ENCODE peak calls at places on chromosome 21, in five cellular contexts. Y is SK-N-SH, G is HepG2, D is K562, Z is GM12878. O is an unnamed sample.

GRCh38 chr21:26170471-26171309 is at the start of gene APP:
- DNase-seq in Y (peak; percentile 98), G (peak; percentile 31), D (peak; percentile 81), Z (no peak), O (peak; percentile 70)

GRCh38 chr21:35593000-35593502 is 467.3 kb downstream of the SETD4 start:
- DNase-seq in Y (no peak), G (no peak), D (no peak), Z (no peak), O (peak; percentile 70)

GRCh38 chr21:46543306-46543705 is 61.6 kb downstream of the S100B start:
- DNase-seq in Y (peak; percentile 18), G (no peak), D (no peak), Z (no peak), O (no peak)

GRCh38 chr21:16408280-16408669 is 678.5 kb downstream of the USP25 start:
- DNase-seq in Y (no peak), G (no peak), D (no peak), Z (no peak), O (no peak)

GRCh38 chr21:34885125-34885524 is 164.0 kb downstream of the RUNX1 start:
- DNase-seq in Y (no peak), G (no peak), D (no peak), Z (no peak), O (no peak)

GRCh38 chr21:46551636-46552241 is 53.1 kb downstream of the S100B start:
- DNase-seq in Y (no peak), G (no peak), D (no peak), Z (no peak), O (no peak)

GRCh38 chr21:46040707-46041106 is 57.2 kb upstream of the COL6A2 start:
- DNase-seq in Y (no peak), G (no peak), D (no peak), Z (no peak), O (no peak)

GRCh38 chr21:23861908-23862504 is 1745.3 kb downstream of the MRPL39 start:
- DNase-seq in Y (no peak), G (no peak), D (no peak), Z (no peak), O (no peak)

GRCh38 chr21:21163904-21164303 is 165.7 kb downstream of the NCAM2 start:
- DNase-seq in Y (peak; percentile 50), G (peak; percentile 26), D (peak; percentile 44), Z (no peak), O (peak; percentile 82)

GRCh38 chr21:18764720-18765119 is 361.1 kb upstream of the TMPRSS15 start:
- DNase-seq in Y (no peak), G (no peak), D (no peak), Z (no peak), O (no peak)

GRCh38 chr21:27498025-27498424 is 531.1 kb upstream of the ADAMTS5 start:
- DNase-seq in Y (no peak), G (no peak), D (no peak), Z (no peak), O (peak; percentile 14)

GRCh38 chr21:35342440-35342839 is 293.3 kb upstream of the RUNX1 start:
- DNase-seq in Y (no peak), G (no peak), D (no peak), Z (peak; percentile 17), O (no peak)

GRCh38 chr21:26169611-26170470 is 729 bp downstream of the APP start:
- DNase-seq in Y (peak; percentile 83), G (no peak), D (no peak), Z (no peak), O (peak; percentile 65)

GRCh38 chr21:38965241-38965640 is 159.5 kb downstream of the ETS2 start:
- DNase-seq in Y (no peak), G (peak; percentile 79), D (no peak), Z (no peak), O (peak; percentile 51)

GRCh38 chr21:38963006-38963405 is 157.3 kb downstream of the ETS2 start:
- DNase-seq in Y (no peak), G (no peak), D (no peak), Z (no peak), O (no peak)

GRCh38 chr21:38970765-38971164 is 165.0 kb downstream of the ETS2 start:
- DNase-seq in Y (no peak), G (no peak), D (no peak), Z (no peak), O (no peak)

GRCh38 chr21:38968887-38969543 is 163.3 kb downstream of the ETS2 start:
- DNase-seq in Y (no peak), G (peak; percentile 70), D (no peak), Z (no peak), O (no peak)

GRCh38 chr21:38965910-38966504 is 160.3 kb downstream of the ETS2 start:
- DNase-seq in Y (peak; percentile 29), G (peak; percentile 94), D (peak; percentile 76), Z (no peak), O (peak; percentile 59)
- TF ChIP-seq MXI1 in Y (no peak), G (peak; percentile 84), D (no peak), Z (no peak), O (no peak)

DNA sequence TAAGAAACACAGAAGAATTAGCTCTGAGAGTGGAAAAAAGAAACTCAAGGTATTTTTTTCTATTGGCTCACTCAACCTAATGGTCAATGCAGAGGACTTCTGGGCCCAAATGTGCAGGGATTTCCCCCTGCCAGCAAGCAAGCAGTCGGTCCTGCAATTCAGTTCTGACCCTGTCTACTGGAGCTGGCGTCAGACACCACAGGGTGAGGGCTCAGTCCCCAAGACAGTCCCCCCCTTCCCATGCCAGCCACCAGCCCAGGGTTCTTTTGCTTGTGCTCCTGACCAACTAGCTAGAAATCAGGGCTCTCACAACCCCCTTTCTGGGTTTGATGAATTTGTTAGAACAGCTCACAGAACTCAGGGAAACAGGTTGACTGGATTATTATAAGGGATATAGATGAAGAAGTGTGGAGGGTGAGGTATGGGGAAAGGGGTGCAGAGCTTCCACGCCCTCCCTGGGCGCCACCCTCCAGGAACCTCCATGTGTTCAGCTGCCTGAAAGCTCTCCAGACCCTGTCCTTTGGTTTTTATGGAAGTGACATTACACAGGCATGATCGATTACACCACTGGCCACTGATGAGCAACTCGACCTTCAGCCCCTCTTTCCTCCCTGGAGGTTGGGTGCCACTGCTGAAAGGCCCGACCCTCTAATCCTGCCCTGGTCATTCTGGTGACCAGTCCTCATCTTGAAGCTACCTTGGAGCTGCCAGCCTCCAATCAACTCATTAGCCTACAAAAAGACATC is 22.5 kb upstream of the PWP2 start:
- DNase-seq in Y (no peak), G (no peak), D (no peak), Z (no peak), O (no peak)
- TF ChIP-seq USF2 in Y (no peak), G (no peak), D (no peak), Z (no peak), O (no peak)

DNA sequence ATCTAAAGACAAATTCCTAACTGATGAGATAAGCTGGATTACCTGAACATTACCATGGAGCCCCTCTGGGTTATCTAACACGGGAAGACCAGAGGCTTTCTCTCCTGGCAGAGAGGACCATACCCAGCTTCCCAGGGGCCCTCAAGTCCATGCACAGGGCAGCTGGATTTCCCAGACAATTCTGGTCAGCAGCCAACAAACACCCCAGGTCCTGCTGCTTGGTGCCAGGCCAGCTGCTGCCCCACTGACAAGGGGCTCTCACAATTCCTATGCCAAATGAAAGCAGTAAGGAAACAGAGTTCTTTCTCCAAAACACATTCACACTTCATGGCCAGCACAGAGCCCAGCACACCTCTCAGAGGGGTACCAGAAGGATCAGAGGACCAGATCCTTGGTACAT is 114.2 kb downstream of the HLCS start:
- DNase-seq in Y (no peak), G (no peak), D (no peak), Z (no peak), O (no peak)
- H3K27ac ChIP-seq in Y (no peak overlapping the region), G (no peak overlapping the region), D (no peak overlapping the region), Z (no peak overlapping the region), O (no peak overlapping the region)

DNA sequence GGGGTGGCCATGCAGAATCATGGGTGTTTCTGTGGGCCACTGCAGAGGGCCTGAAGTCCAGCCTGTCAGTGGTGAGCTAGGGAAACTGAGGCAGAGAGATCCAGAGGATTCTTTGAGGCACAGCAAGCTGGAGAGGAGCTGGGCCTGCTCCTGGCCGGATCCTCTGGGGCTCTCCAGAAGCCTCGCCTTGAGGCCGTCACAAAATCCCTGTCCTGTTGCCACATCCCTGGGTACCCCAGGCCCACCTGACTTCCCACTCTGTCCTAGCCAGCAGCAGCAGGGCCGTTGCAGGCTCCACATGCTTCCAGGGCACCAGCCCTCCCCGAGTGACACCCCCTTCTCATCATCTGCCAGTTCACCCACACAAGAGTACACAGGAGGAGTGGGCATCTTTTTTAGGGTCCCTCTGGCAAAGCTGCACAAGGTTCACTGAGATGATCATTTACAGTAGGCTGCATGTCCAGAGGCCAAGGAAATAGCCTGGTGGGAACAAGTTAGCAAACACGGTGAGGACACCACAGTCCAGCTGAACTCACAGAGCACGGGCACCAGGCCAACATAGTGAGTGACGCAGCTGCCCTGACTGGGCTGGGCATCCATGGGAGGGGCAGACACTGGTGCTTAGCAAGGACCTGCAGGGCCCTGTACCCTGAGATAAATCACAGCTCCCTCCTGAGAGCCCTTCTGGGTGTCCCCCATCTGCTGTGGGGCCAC is 25.1 kb upstream of the TSPEAR start:
- DNase-seq in Y (no peak), G (peak; percentile 85), D (no peak), Z (no peak), O (no peak)
- TF ChIP-seq MXI1 in Y (no peak), G (peak; percentile 42), D (no peak), Z (no peak), O (no peak)

GRCh38 chr21:42013338-42013737 is 3.2 kb upstream of the ZBTB21 start:
- DNase-seq in Y (no peak), G (no peak), D (no peak), Z (no peak), O (no peak)
- TF ChIP-seq USF2 in Y (no peak), G (no peak), D (no peak), Z (no peak), O (no peak)

DNA sequence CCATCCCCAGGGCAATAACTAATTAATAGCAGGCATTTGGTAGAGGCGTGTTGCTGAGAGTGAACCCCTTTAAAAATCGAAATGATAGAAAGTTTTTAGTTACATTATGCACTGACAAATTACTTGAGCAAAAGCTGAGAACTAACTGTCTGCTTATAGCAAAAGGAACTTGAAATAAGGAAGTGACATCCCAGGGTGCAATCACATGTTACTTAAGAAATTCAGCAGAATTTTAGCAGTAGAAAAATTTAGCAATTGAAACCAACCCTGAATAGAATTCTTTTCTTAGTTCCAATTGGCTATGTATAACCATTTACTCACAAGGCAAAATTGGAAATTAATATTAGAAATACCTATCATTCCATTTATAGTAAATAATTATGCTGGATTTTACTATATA is 139.5 kb upstream of the SAMSN1 start:
- DNase-seq in Y (no peak), G (no peak), D (no peak), Z (peak; percentile 49), O (no peak)
- H3K27ac ChIP-seq in Y (no peak overlapping the region), G (no peak overlapping the region), D (no peak overlapping the region), Z (peak overlapping the region; percentile 88), O (no peak overlapping the region)

O was measured in IMR-90.